ENCODE peak calls at places on chromosomes 11 and 22, in nine cellular contexts. D is dorsolateral prefrontal cortex, J is tibial nerve, P is mesothelial cell of epicardium, H is prostate gland, B is cardiac fibroblast, Q is NB4, G is ovary, K is A549. A is an unnamed sample.

GRCh38 chr11:18706330-18707243 is 8.0 kb downstream of the TMEM86A start:
- DNase-seq in G (peak), H (peak), Q (no peak), D (peak), K (no peak), P (no peak), B (peak), J (no peak), A (no peak)

GRCh38 chr22:30605449-30606110 is 1.4 kb upstream of the TCN2 start:
- DNase-seq in D (no peak), H (peak), G (no peak), P (no peak), K (peak), Q (peak), J (no peak), B (peak), A (peak)

GRCh38 chr11:130369141-130369691 is 54.5 kb upstream of the ZBTB44 start:
- DNase-seq in D (peak), G (no peak), J (no peak), P (no peak), K (no peak), Q (no peak), B (no peak), H (no peak), A (no peak)

GRCh38 chr11:120776683-120777010 is 247.3 kb upstream of the TBCEL start:
- DNase-seq in J (no peak), D (no peak), P (no peak), G (no peak), K (no peak), Q (no peak), H (no peak), B (no peak), A (no peak)

GRCh38 chr11:78080818-78081495 is 1.3 kb upstream of the NDUFC2 start:
- DNase-seq in K (no peak), H (no peak), J (no peak), G (no peak), P (no peak), D (no peak), B (peak), Q (peak), A (no peak)

GRCh38 chr22:43249789-43250188 is 62.9 kb upstream of the TTLL12 start:
- DNase-seq in Q (no peak), J (no peak), H (no peak), G (no peak), D (no peak), B (no peak), P (no peak), K (no peak), A (no peak)

GRCh38 chr11:115548878-115549528 is 44.8 kb upstream of the CADM1 start:
- DNase-seq in B (no peak), J (no peak), K (peak), G (no peak), D (no peak), H (no peak), Q (no peak), P (no peak), A (no peak)

GRCh38 chr11:116857316-116857715 is 19.9 kb upstream of the APOA1 start:
- DNase-seq in D (no peak), G (no peak), Q (no peak), J (no peak), H (no peak), P (no peak), B (peak), K (no peak), A (no peak)

GRCh38 chr11:36090351-36091245 is 146.7 kb downstream of the LDLRAD3 start:
- DNase-seq in B (no peak), J (no peak), D (no peak), Q (peak), G (no peak), K (no peak), P (no peak), H (no peak), A (no peak)

GRCh38 chr11:2759228-2760195 is 59.7 kb upstream of the KCNQ1OT1 start:
- DNase-seq in P (peak), Q (no peak), B (no peak), K (no peak), D (peak), G (peak), J (no peak), H (no peak), A (no peak)

GRCh38 chr11:75208444-75208843 is 32.1 kb upstream of the TPBGL start:
- DNase-seq in J (no peak), Q (no peak), B (no peak), D (no peak), K (no peak), G (no peak), P (no peak), H (no peak), A (no peak)

GRCh38 chr11:87263979-87264378 is 226.2 kb downstream of the TMEM135 start:
- DNase-seq in K (no peak), J (no peak), P (no peak), B (no peak), Q (no peak), H (no peak), G (no peak), D (no peak), A (no peak)

GRCh38 chr22:26321469-26321913 is 107.6 kb upstream of the ASPHD2 start:
- DNase-seq in B (peak), P (no peak), J (no peak), Q (no peak), H (no peak), K (peak), D (peak), G (no peak), A (no peak)

GRCh38 chr22:32130464-32130863 is 28.6 kb downstream of the C22orf42 start:
- DNase-seq in Q (no peak), H (no peak), G (no peak), P (no peak), J (no peak), D (no peak), K (no peak), B (no peak), A (no peak)

GRCh38 chr22:24465566-24465965 is 29.6 kb upstream of the UPB1 start:
- DNase-seq in B (peak), P (no peak), H (no peak), K (peak), Q (peak), D (no peak), G (no peak), J (no peak), A (no peak)

GRCh38 chr11:14687456-14687855 is 43.9 kb downstream of the PDE3B start:
- DNase-seq in J (no peak), B (no peak), G (no peak), H (no peak), P (no peak), Q (no peak), D (no peak), K (no peak), A (no peak)

GRCh38 chr11:119726150-119726553 is 2.8 kb downstream of the NECTIN1 start:
- DNase-seq in P (no peak), Q (no peak), B (no peak), D (no peak), K (no peak), G (no peak), J (no peak), H (no peak), A (no peak)

GRCh38 chr11:77441409-77441808 is 32.5 kb downstream of the PAK1 start:
- DNase-seq in J (no peak), H (no peak), G (no peak), B (no peak), Q (no peak), D (no peak), K (no peak), P (no peak), A (no peak)

GRCh38 chr22:50677493-50678217 is 5.0 kb downstream of the SHANK3 start:
- DNase-seq in G (no peak), H (no peak), P (peak), B (no peak), K (no peak), J (no peak), Q (no peak), D (peak), A (no peak)

GRCh38 chr22:47592791-47593190 is 830.3 kb downstream of the TBC1D22A start:
- DNase-seq in J (no peak), H (no peak), P (no peak), K (no peak), D (no peak), Q (no peak), G (no peak), B (no peak), A (no peak)

GRCh38 chr11:103587951-103588788 is 448.3 kb upstream of the DDI1 start:
- DNase-seq in K (no peak), J (no peak), B (peak), Q (no peak), G (no peak), D (no peak), H (no peak), P (no peak), A (no peak)

GRCh38 chr11:9273430-9274336 is 8.5 kb upstream of the DENND5A start:
- DNase-seq in K (no peak), G (no peak), D (no peak), Q (peak), P (no peak), B (peak), H (no peak), J (no peak), A (no peak)

GRCh38 chr11:61297741-61298140 is 2.6 kb upstream of the VWCE start:
- DNase-seq in P (no peak), G (peak), K (no peak), B (peak), D (no peak), Q (peak), H (peak), J (no peak), A (no peak)

GRCh38 chr11:61295596-61295926 is 445 bp upstream of the VWCE start:
- DNase-seq in Q (no peak), J (no peak), H (no peak), G (no peak), K (no peak), P (no peak), B (no peak), D (no peak), A (no peak)

GRCh38 chr11:61297341-61297740 is 2.2 kb upstream of the VWCE start:
- DNase-seq in K (no peak), B (no peak), D (no peak), Q (no peak), H (peak), P (no peak), G (no peak), J (no peak), A (no peak)

GRCh38 chr11:61293869-61294716 is 1.0 kb downstream of the VWCE start:
- DNase-seq in J (peak), B (peak), P (peak), G (peak), Q (peak), D (peak), H (no peak), K (peak), A (peak)

DNA sequence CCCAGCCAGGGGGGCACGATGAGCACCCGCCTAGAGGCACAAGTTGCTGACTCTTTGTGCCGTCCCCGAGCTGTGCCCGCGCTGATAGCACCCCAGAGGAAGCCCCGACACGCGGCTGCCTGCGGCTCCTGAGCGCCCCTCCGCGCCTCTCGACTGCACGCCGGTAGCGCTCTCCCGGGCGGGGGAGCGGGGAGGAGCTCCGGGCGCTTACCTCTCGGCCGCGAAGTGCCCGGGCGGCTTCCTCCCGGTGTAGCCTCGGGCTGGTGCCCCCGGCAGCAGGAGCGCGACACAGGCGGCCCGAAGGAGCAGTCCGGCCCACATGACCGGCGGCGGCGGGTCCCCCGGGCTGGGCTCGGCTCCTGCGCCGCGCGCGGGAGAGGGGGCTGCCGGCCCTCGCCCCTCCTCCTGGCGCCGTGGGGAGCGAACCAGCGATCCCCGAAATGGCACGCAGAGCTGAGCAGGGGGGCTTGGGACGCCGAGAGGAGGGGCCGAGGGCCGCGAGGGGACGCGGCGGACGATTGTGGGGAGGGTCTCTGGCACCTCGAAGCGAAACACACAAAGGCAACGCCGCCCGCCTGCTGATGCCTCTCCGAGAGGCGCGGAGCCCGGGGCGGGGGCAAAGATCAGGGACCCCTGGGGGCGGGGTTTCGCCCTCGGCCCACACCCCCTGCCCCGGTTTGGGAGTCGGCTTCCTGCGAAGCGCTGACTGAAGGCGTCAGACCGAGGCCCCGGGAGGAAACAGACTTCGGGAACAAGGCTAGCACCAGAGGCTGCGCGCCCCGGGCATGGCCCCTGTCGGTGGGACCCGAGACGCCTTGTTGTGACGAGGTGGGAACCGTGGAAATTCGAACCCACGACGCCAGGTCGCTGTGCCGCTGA is at the start of gene VWCE:
- DNase-seq in B (peak), G (peak), J (no peak), Q (peak), P (peak), H (peak), D (peak), K (peak), A (peak)
- TF ChIP-seq CTCF in B (peak), G (peak), J (no peak), Q (peak), P (no peak), H (no peak), D (peak), K (peak), A (no peak)

DNA sequence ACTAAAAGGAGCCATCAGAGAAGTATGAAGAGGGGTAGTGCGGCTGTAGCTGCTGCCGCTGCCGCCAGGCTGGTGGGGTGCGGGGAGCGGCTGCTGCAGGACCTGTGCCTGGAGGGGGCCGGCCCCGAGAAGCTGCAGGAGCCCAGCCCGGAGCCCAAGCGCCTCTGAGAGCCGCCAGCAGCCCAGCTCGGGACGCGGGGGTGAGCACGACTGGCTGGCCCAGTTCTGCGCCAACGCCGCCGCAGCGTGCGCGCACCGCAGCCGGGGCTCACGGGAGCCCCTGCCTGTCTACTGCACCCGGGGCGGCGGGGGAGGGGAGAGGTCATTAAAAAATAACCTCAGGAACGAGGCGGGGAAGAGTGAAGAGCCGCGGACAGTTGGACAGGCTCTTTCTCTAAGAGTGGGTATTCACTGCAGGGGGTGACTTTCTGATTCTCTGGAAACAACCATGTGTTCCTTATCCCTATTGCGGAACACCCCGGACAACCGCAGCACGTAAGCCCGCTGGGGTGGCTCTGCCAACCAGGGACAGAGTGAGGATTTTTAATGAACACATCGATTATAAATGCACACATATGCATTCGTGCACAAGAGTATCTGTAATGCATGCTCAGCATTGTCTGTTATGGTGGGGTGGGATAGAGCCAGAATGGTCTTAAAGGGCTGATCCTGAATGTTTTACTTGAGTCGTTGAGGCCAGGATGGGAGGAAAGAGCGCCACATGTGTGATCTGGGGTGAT is 459 bp downstream of the GAS2 start:
- DNase-seq in P (peak), D (peak), B (peak), G (peak), K (no peak), H (peak), Q (no peak), J (no peak), A (peak)
- TF ChIP-seq CTCF in P (no peak), D (no peak), B (peak), G (no peak), K (no peak), H (no peak), Q (no peak), J (peak), A (no peak)

GRCh38 chr11:64341851-64342791 is 2.1 kb downstream of the CCDC88B start:
- DNase-seq in Q (peak), H (peak), B (peak), G (peak), D (peak), J (peak), K (peak), P (peak), A (peak)
- TF ChIP-seq CTCF in Q (no peak), H (peak), B (no peak), G (peak), D (peak), J (peak), K (peak), P (no peak), A (no peak)

GRCh38 chr11:68136866-68137265 is 15.7 kb upstream of the CHKA start:
- DNase-seq in G (peak), B (no peak), P (no peak), J (no peak), K (no peak), D (no peak), Q (no peak), H (no peak), A (no peak)

GRCh38 chr11:68139395-68139794 is 18.2 kb upstream of the CHKA start:
- DNase-seq in H (no peak), J (no peak), Q (peak), B (no peak), G (no peak), K (no peak), P (no peak), D (peak), A (no peak)

GRCh38 chr11:68137833-68138232 is 16.6 kb upstream of the CHKA start:
- DNase-seq in J (no peak), H (no peak), B (no peak), Q (no peak), G (no peak), K (no peak), D (peak), P (no peak), A (no peak)

GRCh38 chr11:68138256-68138655 is 17.1 kb upstream of the CHKA start:
- DNase-seq in D (no peak), B (no peak), H (peak), Q (no peak), G (no peak), P (no peak), J (no peak), K (no peak), A (no peak)

GRCh38 chr11:68135161-68135560 is 14.0 kb upstream of the CHKA start:
- DNase-seq in G (peak), P (no peak), D (no peak), B (no peak), K (no peak), J (no peak), H (no peak), Q (no peak), A (no peak)
- TF ChIP-seq CTCF in G (no peak), P (no peak), D (no peak), B (no peak), K (no peak), J (no peak), H (no peak), Q (no peak), A (no peak)

GRCh38 chr11:96091476-96091875 is 167.6 kb upstream of the MTMR2 start:
- DNase-seq in K (peak), G (no peak), B (no peak), J (no peak), H (no peak), D (no peak), P (no peak), Q (peak), A (no peak)
- TF ChIP-seq CTCF in K (peak), G (no peak), B (no peak), J (no peak), H (no peak), D (no peak), P (no peak), Q (peak), A (no peak)

DNA sequence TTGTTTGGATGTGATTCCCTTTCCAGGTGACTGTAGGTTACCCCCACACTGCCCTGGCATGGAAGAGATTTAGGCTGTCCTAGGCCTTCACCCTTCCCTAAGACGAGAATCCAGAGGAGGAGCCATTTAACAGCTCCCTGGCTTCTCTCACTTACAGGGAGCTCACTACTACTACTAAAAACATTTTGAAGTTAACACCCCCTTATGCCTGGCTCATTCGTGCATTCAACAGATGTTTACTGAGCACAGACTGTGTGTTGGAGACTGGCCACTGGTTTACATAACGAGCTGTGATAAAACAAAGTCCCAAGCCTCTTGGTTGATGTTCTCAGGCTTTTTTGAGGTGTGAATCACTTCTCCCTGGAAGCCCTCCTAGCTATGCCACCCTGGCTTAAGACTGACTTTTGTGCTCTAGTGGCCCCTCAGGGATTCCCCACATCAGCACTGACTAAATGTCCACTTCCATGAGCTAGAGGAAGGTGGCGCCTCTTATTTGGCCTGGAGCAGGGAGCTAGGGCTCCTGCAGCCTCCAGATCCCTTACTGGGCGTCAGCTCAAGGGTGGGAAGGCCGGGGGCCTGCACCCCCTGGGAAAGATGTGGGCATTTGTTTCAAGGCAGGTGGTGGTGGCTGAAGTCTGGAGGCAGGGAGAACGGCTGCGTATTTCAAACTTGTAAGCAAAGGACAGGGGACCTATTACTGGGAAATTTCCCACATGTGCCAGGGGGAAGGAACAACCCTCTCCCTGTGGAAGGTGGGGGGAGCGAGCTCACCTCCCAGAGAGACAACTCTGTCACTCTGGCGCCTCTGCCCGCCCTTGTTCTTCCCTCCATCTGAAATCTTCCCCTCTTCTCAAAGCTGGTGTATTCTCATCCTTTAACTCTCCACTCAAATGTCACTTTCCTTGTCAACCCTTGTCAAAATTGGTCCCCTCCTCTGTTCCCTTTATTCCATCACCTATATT is 19.4 kb upstream of the MALAT1 start:
- DNase-seq in J (no peak), Q (peak), D (no peak), B (peak), K (peak), P (no peak), H (peak), G (peak), A (no peak)
- TF ChIP-seq CTCF in J (peak), Q (peak), D (peak), B (peak), K (peak), P (no peak), H (no peak), G (no peak), A (no peak)

A was measured in endothelial cell.